ENCODE peak calls at places on chromosome 9, in six cellular contexts. L is SK-N-SH, U is mesenchymal stem cell, A is RWPE1, M is hepatocyte, P is neural progenitor cell. W is an unnamed sample.

GRCh38 chr9:128470560-128470959 is 14.8 kb downstream of the ODF2 start:
- DNase-seq in M (no peak), P (no peak), L (no peak), A (no peak), U (peak), W (no peak)

GRCh38 chr9:10274156-10274555 is 338.6 kb downstream of the PTPRD start:
- DNase-seq in M (no peak), L (no peak), P (no peak), A (no peak), U (peak), W (no peak)

GRCh38 chr9:93235278-93235960 is 51.5 kb downstream of the WNK2 start:
- DNase-seq in L (peak), A (no peak), P (no peak), U (no peak), M (peak), W (no peak)

GRCh38 chr9:123089040-123089439 is 55.6 kb downstream of the GPR21 start:
- DNase-seq in A (no peak), L (no peak), M (no peak), U (no peak), P (no peak), W (no peak)

GRCh38 chr9:125966959-125967711 is 220.0 kb downstream of the PBX3 start:
- DNase-seq in P (no peak), M (no peak), A (no peak), U (no peak), L (no peak), W (no peak)

GRCh38 chr9:87564111-87564510 is 66.4 kb downstream of the DAPK1 start:
- DNase-seq in A (no peak), L (no peak), P (no peak), U (peak), M (no peak), W (no peak)

GRCh38 chr9:4985376-4986266 is 549 bp downstream of the JAK2 start:
- DNase-seq in U (peak), A (no peak), P (peak), M (peak), L (no peak), W (peak)

GRCh38 chr9:129367287-129367686 is 189.2 kb upstream of the IER5L start:
- DNase-seq in M (no peak), U (no peak), L (no peak), A (no peak), P (no peak), W (no peak)

GRCh38 chr9:99868845-99869244 is 37.6 kb upstream of the STX17 start:
- DNase-seq in M (no peak), P (no peak), A (no peak), U (no peak), L (no peak), W (no peak)

GRCh38 chr9:4962085-4962484 is 23.0 kb upstream of the JAK2 start:
- DNase-seq in M (no peak), P (no peak), U (no peak), L (no peak), A (no peak), W (no peak)

GRCh38 chr9:111586378-111586777 is 13.1 kb downstream of the PTGR1 start:
- DNase-seq in M (no peak), U (no peak), P (no peak), L (no peak), A (no peak), W (no peak)

GRCh38 chr9:95778957-95779356 is 96.5 kb upstream of the ERCC6L2 start:
- DNase-seq in M (no peak), U (peak), A (peak), L (no peak), P (no peak), W (no peak)

GRCh38 chr9:16385590-16386578 is 484.6 kb downstream of the BNC2 start:
- DNase-seq in M (no peak), P (no peak), A (peak), L (no peak), U (peak), W (no peak)

GRCh38 chr9:123586140-123586735 is 230.2 kb downstream of the CRB2 start:
- DNase-seq in P (no peak), U (no peak), L (no peak), A (no peak), M (no peak), W (no peak)

GRCh38 chr9:112556497-112557085 is 70.0 kb downstream of the KIAA1958 start:
- DNase-seq in U (peak), A (peak), P (no peak), L (no peak), M (peak), W (peak)

GRCh38 chr9:87557996-87558395 is 60.3 kb downstream of the DAPK1 start:
- DNase-seq in M (no peak), P (no peak), L (peak), U (no peak), A (no peak), W (no peak)

DNA sequence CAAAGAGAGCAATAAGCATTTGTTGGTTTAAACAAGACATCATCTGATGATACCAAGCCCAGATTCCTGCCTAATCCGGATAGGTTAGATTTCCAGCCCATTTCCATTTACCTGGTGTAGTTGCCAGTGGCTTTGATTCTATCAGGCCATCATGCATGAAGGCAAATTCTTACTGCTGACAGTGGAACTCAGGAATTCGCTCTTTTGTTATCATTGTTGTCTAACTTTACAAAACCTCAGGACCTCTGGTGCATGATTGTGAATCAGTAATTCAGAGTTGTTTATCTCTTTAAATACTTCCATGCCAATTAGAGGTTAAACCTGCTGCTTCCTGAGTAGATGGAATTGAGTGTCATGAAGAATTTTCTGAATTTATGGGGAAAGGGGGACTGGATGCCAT is 76.5 kb downstream of the C9orf152 start:
- DNase-seq in P (peak), M (no peak), U (peak), A (no peak), L (no peak), W (no peak)
- H3K27ac ChIP-seq in P (no peak), M (peak), U (peak), A (no peak), L (no peak), W (no peak)

GRCh38 chr9:120919639-120920494 is 6.7 kb downstream of the TRAF1 start:
- DNase-seq in M (no peak), P (no peak), A (no peak), L (no peak), U (no peak), W (no peak)
- H3K27ac ChIP-seq in M (peak), P (no peak), A (peak), L (peak), U (no peak), W (peak)

DNA sequence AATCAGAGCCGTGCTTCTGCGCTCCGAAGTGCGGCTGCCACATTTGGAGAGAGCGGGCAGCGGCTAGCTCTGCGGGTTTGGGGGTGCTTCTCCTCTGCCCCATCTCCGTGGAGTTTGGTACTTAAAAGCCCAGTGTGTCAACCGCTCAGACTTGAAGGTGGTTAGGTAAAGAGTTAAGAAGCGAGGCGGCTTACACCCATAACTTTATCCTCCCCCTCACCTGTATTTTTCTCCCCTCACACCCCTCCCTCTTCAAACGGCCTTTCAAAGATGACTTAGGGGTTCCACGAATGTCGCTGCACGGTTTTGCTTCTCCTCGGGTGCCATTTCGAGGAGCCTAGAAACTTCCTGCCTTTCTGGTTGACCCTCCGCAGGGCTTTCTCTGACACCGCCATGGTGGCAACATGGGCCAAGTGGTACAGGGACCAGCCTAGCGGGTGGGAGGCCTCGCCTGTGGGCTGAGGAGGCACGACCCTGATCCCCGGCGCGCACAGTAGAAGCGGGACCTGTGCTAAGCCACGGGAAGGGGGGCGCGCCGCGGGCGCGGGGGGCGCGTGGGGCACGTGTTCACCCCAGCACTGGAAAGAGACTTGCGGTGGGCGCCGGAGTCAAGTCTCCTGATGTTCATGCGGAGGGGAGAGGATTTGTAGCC is 31.8 kb upstream of the NFIB start:
- DNase-seq in P (peak), M (no peak), L (peak), A (no peak), U (no peak), W (no peak)
- H3K27ac ChIP-seq in P (no peak), M (peak), L (no peak), A (no peak), U (no peak), W (no peak)

DNA sequence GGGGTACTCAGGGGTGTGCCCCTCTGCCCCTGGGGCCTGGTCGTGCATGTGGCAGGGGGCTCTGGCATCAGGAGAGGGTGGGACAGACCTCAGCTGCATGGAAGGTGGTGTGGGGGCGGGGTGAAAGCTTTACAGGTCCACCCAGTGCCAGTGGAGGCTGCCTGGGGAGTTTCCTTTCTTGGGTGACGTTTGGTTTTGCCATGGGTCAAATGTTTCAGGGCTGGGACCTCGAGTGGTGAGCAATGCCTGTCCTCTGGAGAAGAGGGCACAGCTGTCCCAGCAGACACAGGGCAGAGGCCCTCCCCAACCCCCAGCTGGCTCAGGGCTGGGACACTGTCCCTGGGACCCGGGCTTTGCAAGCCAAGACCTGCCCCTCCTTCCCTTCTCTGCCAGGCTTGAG is 3.6 kb downstream of the RXRA start:
- DNase-seq in A (peak), P (no peak), M (no peak), U (peak), L (no peak), W (peak)
- H3K27ac ChIP-seq in A (peak), P (no peak), M (peak), U (no peak), L (no peak), W (peak)

GRCh38 chr9:133703571-133704399 is 34.4 kb downstream of the SARDH start:
- DNase-seq in A (no peak), U (no peak), L (peak), P (no peak), M (no peak), W (no peak)

GRCh38 chr9:133702798-133703570 is 35.2 kb downstream of the SARDH start:
- DNase-seq in A (no peak), L (no peak), U (no peak), M (no peak), P (no peak), W (no peak)

GRCh38 chr9:133700861-133701320 is 37.3 kb downstream of the SARDH start:
- DNase-seq in U (no peak), P (no peak), A (no peak), M (no peak), L (no peak), W (no peak)

GRCh38 chr9:133701321-133701980 is 36.7 kb downstream of the SARDH start:
- DNase-seq in L (no peak), A (no peak), P (no peak), M (no peak), U (no peak), W (no peak)

DNA sequence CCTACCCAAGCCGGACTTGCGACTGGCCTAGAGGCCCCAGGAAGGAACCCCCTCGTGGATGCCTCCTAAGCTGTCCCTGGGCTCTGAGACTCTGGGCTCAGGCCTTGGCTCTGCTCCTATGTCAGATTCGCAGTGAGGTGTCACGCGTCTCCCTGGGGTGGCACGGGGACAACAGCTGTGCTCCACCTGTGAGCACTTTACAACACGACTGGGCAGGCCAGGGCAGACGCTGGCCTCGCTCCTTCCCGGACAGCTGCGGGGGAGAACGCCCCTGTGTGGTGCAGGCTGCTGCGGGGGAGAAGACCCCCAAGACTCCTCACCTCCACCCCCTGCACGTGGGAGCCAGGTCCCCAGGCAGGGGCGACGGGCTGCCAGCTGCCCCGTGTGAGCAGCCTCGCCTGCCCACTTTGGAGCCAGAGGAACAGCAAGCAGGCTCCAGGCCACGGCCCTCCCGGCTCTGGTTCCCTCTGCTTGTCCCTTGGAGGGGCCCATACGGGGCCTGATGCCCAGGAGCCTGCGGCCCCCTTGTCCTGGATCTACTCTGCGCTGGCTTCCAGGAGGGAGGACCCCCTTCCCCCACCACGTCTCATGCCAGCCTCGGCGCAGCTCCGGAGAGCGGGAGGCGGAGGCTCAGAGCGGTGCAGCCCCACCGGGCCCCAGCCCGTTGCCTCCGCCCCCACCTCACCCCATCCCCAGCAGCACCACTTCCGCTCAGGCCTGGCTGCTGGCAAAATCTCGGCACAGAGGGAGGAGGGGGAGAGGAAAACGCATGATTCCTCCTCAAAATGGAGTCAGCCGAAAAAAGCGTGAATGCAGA is 36.0 kb downstream of the SARDH start:
- DNase-seq in M (peak), P (no peak), L (no peak), U (no peak), A (no peak), W (peak)
- H3K27ac ChIP-seq in M (peak), P (no peak), L (no peak), U (no peak), A (no peak), W (no peak)

GRCh38 chr9:17856995-17857394 is 278.1 kb downstream of the SH3GL2 start:
- DNase-seq in U (no peak), L (no peak), M (no peak), A (no peak), P (no peak), W (no peak)

GRCh38 chr9:17847908-17848307 is 269.0 kb downstream of the SH3GL2 start:
- DNase-seq in P (no peak), U (no peak), A (no peak), L (no peak), M (no peak), W (no peak)

GRCh38 chr9:17852108-17852507 is 273.2 kb downstream of the SH3GL2 start:
- DNase-seq in A (no peak), P (no peak), M (no peak), L (no peak), U (no peak), W (no peak)
- H3K27ac ChIP-seq in A (no peak), P (no peak), M (no peak), L (no peak), U (no peak), W (no peak)

GRCh38 chr9:134127616-134128015 is 8.3 kb upstream of the WDR5 start:
- DNase-seq in A (no peak), P (no peak), U (no peak), M (no peak), L (no peak), W (no peak)
- H3K27ac ChIP-seq in A (no peak), P (no peak), U (no peak), M (no peak), L (no peak), W (no peak)

GRCh38 chr9:115395511-115396021 is 277.6 kb upstream of the TNC start:
- DNase-seq in M (peak), P (no peak), A (no peak), U (peak), L (no peak), W (no peak)
- H3K27ac ChIP-seq in M (peak), P (no peak), A (no peak), U (no peak), L (peak), W (no peak)

GRCh38 chr9:75448955-75449354 is 360.6 kb downstream of the OSTF1 start:
- DNase-seq in M (no peak), P (no peak), A (no peak), U (no peak), L (no peak), W (no peak)
- H3K27ac ChIP-seq in M (no peak), P (no peak), A (no peak), U (no peak), L (no peak), W (no peak)